ENCODE peak calls at places on chromosomes 1 and 21, in nine cellular contexts. One of them, this sample, is unnamed. For H3K9me3 and H3K27me3, the result is how much of the 10 kb centered on the place peaks cover.

GRCh38 chr21:45187646-45188045 is 100.0 kb downstream of the POFUT2 start:
- DNase-seq in BE2C: no peak
- DNase-seq in uterus: no peak
- DNase-seq in IMR-90: no peak
- DNase-seq in left ventricle myocardium inferior: no peak
- DNase-seq in HAP-1: no peak
- DNase-seq in neural progenitor cell: no peak
- DNase-seq in SJSA1: no peak
- DNase-seq in H1: no peak
- DNase-seq in this sample: no peak

GRCh38 chr1:235275223-235275622 is 52.8 kb downstream of the ARID4B start:
- DNase-seq in HAP-1: no peak
- DNase-seq in neural progenitor cell: no peak
- DNase-seq in SJSA1: no peak
- DNase-seq in IMR-90: no peak
- DNase-seq in uterus: no peak
- DNase-seq in BE2C: no peak
- DNase-seq in H1: no peak
- DNase-seq in left ventricle myocardium inferior: no peak
- DNase-seq in this sample: no peak

GRCh38 chr1:201598396-201598795 is 59.5 kb downstream of the NAV1 start:
- DNase-seq in left ventricle myocardium inferior: no peak
- DNase-seq in BE2C: no peak
- DNase-seq in IMR-90: no peak
- DNase-seq in neural progenitor cell: no peak
- DNase-seq in H1: no peak
- DNase-seq in uterus: no peak
- DNase-seq in SJSA1: no peak
- DNase-seq in HAP-1: no peak
- DNase-seq in this sample: no peak

GRCh38 chr1:90362163-90362562 is 354.9 kb downstream of the BARHL2 start:
- DNase-seq in H1: no peak
- DNase-seq in left ventricle myocardium inferior: no peak
- DNase-seq in neural progenitor cell: no peak
- DNase-seq in HAP-1: no peak
- DNase-seq in BE2C: no peak
- DNase-seq in IMR-90: no peak
- DNase-seq in SJSA1: no peak
- DNase-seq in uterus: no peak
- DNase-seq in this sample: no peak

GRCh38 chr1:53081384-53082066 is 19.5 kb downstream of the PODN start:
- DNase-seq in BE2C: no peak
- DNase-seq in HAP-1: no peak
- DNase-seq in SJSA1: no peak
- DNase-seq in IMR-90: no peak
- DNase-seq in left ventricle myocardium inferior: no peak
- DNase-seq in neural progenitor cell: no peak
- DNase-seq in uterus: no peak
- DNase-seq in H1: no peak
- DNase-seq in this sample: no peak

GRCh38 chr1:204513117-204513716 is 3.0 kb upstream of the MDM4 start:
- DNase-seq in left ventricle myocardium inferior: no peak
- DNase-seq in HAP-1: no peak
- DNase-seq in BE2C: no peak
- DNase-seq in H1: no peak
- DNase-seq in neural progenitor cell: no peak
- DNase-seq in uterus: no peak
- DNase-seq in SJSA1: no peak
- DNase-seq in IMR-90: no peak
- DNase-seq in this sample: no peak

GRCh38 chr1:40984066-40984465 is 4.6 kb downstream of the CTPS1 start:
- DNase-seq in neural progenitor cell: no peak
- DNase-seq in IMR-90: no peak
- DNase-seq in SJSA1: no peak
- DNase-seq in BE2C: no peak
- DNase-seq in HAP-1: no peak
- DNase-seq in uterus: no peak
- DNase-seq in left ventricle myocardium inferior: no peak
- DNase-seq in H1: no peak
- DNase-seq in this sample: no peak

GRCh38 chr1:213702703-213703102 is 285.1 kb upstream of the PROX1 start:
- DNase-seq in HAP-1: no peak
- DNase-seq in SJSA1: no peak
- DNase-seq in left ventricle myocardium inferior: no peak
- DNase-seq in H1: no peak
- DNase-seq in BE2C: no peak
- DNase-seq in uterus: no peak
- DNase-seq in neural progenitor cell: no peak
- DNase-seq in IMR-90: no peak
- DNase-seq in this sample: no peak

GRCh38 chr21:42195378-42196031 is 23.4 kb upstream of the ABCG1 start:
- DNase-seq in SJSA1: no peak
- DNase-seq in HAP-1: no peak
- DNase-seq in neural progenitor cell: no peak
- DNase-seq in IMR-90: peak
- DNase-seq in uterus: no peak
- DNase-seq in left ventricle myocardium inferior: peak
- DNase-seq in H1: no peak
- DNase-seq in BE2C: no peak
- DNase-seq in this sample: no peak

GRCh38 chr1:117271959-117272358 is 61.2 kb upstream of the VTCN1 start:
- DNase-seq in SJSA1: no peak
- DNase-seq in H1: no peak
- DNase-seq in left ventricle myocardium inferior: no peak
- DNase-seq in uterus: no peak
- DNase-seq in IMR-90: no peak
- DNase-seq in HAP-1: peak
- DNase-seq in BE2C: no peak
- DNase-seq in neural progenitor cell: no peak
- DNase-seq in this sample: no peak

GRCh38 chr1:241269116-241269515 is 87.9 kb downstream of the RGS7 start:
- DNase-seq in SJSA1: no peak
- DNase-seq in H1: no peak
- DNase-seq in IMR-90: no peak
- DNase-seq in neural progenitor cell: peak
- DNase-seq in BE2C: no peak
- DNase-seq in uterus: no peak
- DNase-seq in HAP-1: peak
- DNase-seq in left ventricle myocardium inferior: no peak
- DNase-seq in this sample: no peak

GRCh38 chr21:45295576-45296365 is 8.1 kb upstream of the POFUT2 start:
- DNase-seq in left ventricle myocardium inferior: peak
- DNase-seq in H1: no peak
- DNase-seq in neural progenitor cell: no peak
- DNase-seq in IMR-90: peak
- DNase-seq in HAP-1: no peak
- DNase-seq in uterus: peak
- DNase-seq in SJSA1: peak
- DNase-seq in BE2C: no peak
- DNase-seq in this sample: no peak

GRCh38 chr1:203860396-203860951 is 925 bp upstream of the SNRPE start:
- DNase-seq in IMR-90: peak
- DNase-seq in uterus: peak
- DNase-seq in HAP-1: peak
- DNase-seq in H1: no peak
- DNase-seq in BE2C: peak
- DNase-seq in left ventricle myocardium inferior: no peak
- DNase-seq in neural progenitor cell: peak
- DNase-seq in SJSA1: peak
- DNase-seq in this sample: peak

GRCh38 chr1:222914861-222915632 is 100.2 kb downstream of the DISP1 start:
- DNase-seq in neural progenitor cell: no peak
- DNase-seq in SJSA1: no peak
- DNase-seq in H1: no peak
- DNase-seq in BE2C: no peak
- DNase-seq in HAP-1: no peak
- DNase-seq in uterus: no peak
- DNase-seq in left ventricle myocardium inferior: no peak
- DNase-seq in IMR-90: peak
- DNase-seq in this sample: no peak

DNA sequence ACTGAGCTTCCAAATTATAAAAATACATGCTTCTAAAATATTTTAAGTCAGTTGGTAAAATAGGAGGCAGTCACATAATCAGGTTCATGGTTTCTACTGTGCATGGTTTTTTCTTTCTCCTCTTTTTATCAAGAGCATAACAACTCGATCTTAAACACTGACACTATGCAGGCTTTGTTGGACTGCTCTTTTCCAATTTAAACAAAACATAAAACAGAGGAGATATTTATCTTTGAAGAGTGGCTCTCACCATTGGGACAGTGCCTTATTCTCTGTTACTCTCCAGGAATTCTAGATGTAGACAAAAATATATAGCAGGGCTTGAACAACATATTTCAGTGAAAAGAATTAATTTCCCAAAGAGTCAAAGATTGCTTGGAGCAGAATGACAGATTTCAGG is 883.5 kb upstream of the ADGRL2 start:
- DNase-seq in H1: no peak
- DNase-seq in BE2C: no peak
- DNase-seq in left ventricle myocardium inferior: no peak
- DNase-seq in neural progenitor cell: no peak
- DNase-seq in HAP-1: no peak
- DNase-seq in IMR-90: no peak
- DNase-seq in SJSA1: no peak
- DNase-seq in uterus: no peak
- DNase-seq in this sample: no peak
- H3K9me3 ChIP-seq in H1: under half
- H3K9me3 ChIP-seq in BE2C: under half
- H3K9me3 ChIP-seq in left ventricle myocardium inferior: under half
- H3K9me3 ChIP-seq in neural progenitor cell: under half
- H3K9me3 ChIP-seq in HAP-1: under half
- H3K9me3 ChIP-seq in IMR-90: under half
- H3K9me3 ChIP-seq in SJSA1: under half
- H3K9me3 ChIP-seq in uterus: under half
- H3K9me3 ChIP-seq in this sample: under half

GRCh38 chr1:154448271-154448905 is 43.2 kb downstream of the IL6R start:
- DNase-seq in HAP-1: no peak
- DNase-seq in SJSA1: no peak
- DNase-seq in neural progenitor cell: peak
- DNase-seq in H1: no peak
- DNase-seq in left ventricle myocardium inferior: no peak
- DNase-seq in uterus: no peak
- DNase-seq in BE2C: peak
- DNase-seq in IMR-90: no peak
- DNase-seq in this sample: no peak

GRCh38 chr1:154445040-154445472 is 39.9 kb downstream of the IL6R start:
- DNase-seq in BE2C: no peak
- DNase-seq in HAP-1: no peak
- DNase-seq in neural progenitor cell: no peak
- DNase-seq in uterus: no peak
- DNase-seq in SJSA1: peak
- DNase-seq in H1: no peak
- DNase-seq in IMR-90: peak
- DNase-seq in left ventricle myocardium inferior: no peak
- DNase-seq in this sample: no peak

GRCh38 chr1:154443274-154444013 is 38.3 kb downstream of the IL6R start:
- DNase-seq in neural progenitor cell: no peak
- DNase-seq in BE2C: no peak
- DNase-seq in left ventricle myocardium inferior: no peak
- DNase-seq in HAP-1: no peak
- DNase-seq in H1: no peak
- DNase-seq in uterus: no peak
- DNase-seq in IMR-90: no peak
- DNase-seq in SJSA1: no peak
- DNase-seq in this sample: peak

GRCh38 chr1:154442006-154442740 is 37.0 kb downstream of the IL6R start:
- DNase-seq in uterus: no peak
- DNase-seq in IMR-90: peak
- DNase-seq in neural progenitor cell: peak
- DNase-seq in left ventricle myocardium inferior: no peak
- DNase-seq in HAP-1: no peak
- DNase-seq in BE2C: no peak
- DNase-seq in H1: no peak
- DNase-seq in SJSA1: peak
- DNase-seq in this sample: no peak

GRCh38 chr1:154446292-154446691 is 41.1 kb downstream of the IL6R start:
- DNase-seq in neural progenitor cell: no peak
- DNase-seq in left ventricle myocardium inferior: no peak
- DNase-seq in H1: no peak
- DNase-seq in HAP-1: no peak
- DNase-seq in SJSA1: peak
- DNase-seq in uterus: no peak
- DNase-seq in IMR-90: peak
- DNase-seq in BE2C: no peak
- DNase-seq in this sample: no peak
- H3K27me3 ChIP-seq in neural progenitor cell: under half
- H3K27me3 ChIP-seq in left ventricle myocardium inferior: under half
- H3K27me3 ChIP-seq in H1: under half
- H3K27me3 ChIP-seq in HAP-1: under half
- H3K27me3 ChIP-seq in SJSA1: under half
- H3K27me3 ChIP-seq in uterus: under half
- H3K27me3 ChIP-seq in IMR-90: under half
- H3K27me3 ChIP-seq in BE2C: under half
- H3K27me3 ChIP-seq in this sample: under half

GRCh38 chr1:58361134-58361533 is 185.4 kb downstream of the OMA1 start:
- DNase-seq in uterus: no peak
- DNase-seq in SJSA1: no peak
- DNase-seq in BE2C: no peak
- DNase-seq in left ventricle myocardium inferior: no peak
- DNase-seq in H1: no peak
- DNase-seq in HAP-1: no peak
- DNase-seq in IMR-90: no peak
- DNase-seq in neural progenitor cell: no peak
- DNase-seq in this sample: no peak

GRCh38 chr1:58352476-58353092 is 193.9 kb downstream of the OMA1 start:
- DNase-seq in neural progenitor cell: no peak
- DNase-seq in uterus: no peak
- DNase-seq in IMR-90: no peak
- DNase-seq in BE2C: no peak
- DNase-seq in left ventricle myocardium inferior: no peak
- DNase-seq in H1: no peak
- DNase-seq in HAP-1: no peak
- DNase-seq in SJSA1: no peak
- DNase-seq in this sample: no peak

GRCh38 chr1:58353168-58353567 is 193.4 kb downstream of the OMA1 start:
- DNase-seq in left ventricle myocardium inferior: no peak
- DNase-seq in H1: no peak
- DNase-seq in uterus: no peak
- DNase-seq in neural progenitor cell: no peak
- DNase-seq in BE2C: no peak
- DNase-seq in SJSA1: no peak
- DNase-seq in HAP-1: no peak
- DNase-seq in IMR-90: no peak
- DNase-seq in this sample: no peak

GRCh38 chr1:58358311-58358710 is 188.2 kb downstream of the OMA1 start:
- DNase-seq in left ventricle myocardium inferior: no peak
- DNase-seq in IMR-90: peak
- DNase-seq in uterus: no peak
- DNase-seq in SJSA1: no peak
- DNase-seq in HAP-1: no peak
- DNase-seq in H1: no peak
- DNase-seq in BE2C: no peak
- DNase-seq in neural progenitor cell: no peak
- DNase-seq in this sample: no peak

GRCh38 chr1:58356402-58356801 is 190.1 kb downstream of the OMA1 start:
- DNase-seq in IMR-90: no peak
- DNase-seq in HAP-1: no peak
- DNase-seq in left ventricle myocardium inferior: no peak
- DNase-seq in uterus: no peak
- DNase-seq in BE2C: no peak
- DNase-seq in SJSA1: no peak
- DNase-seq in H1: no peak
- DNase-seq in neural progenitor cell: no peak
- DNase-seq in this sample: no peak
- H3K9me3 ChIP-seq in IMR-90: under half
- H3K9me3 ChIP-seq in HAP-1: under half
- H3K9me3 ChIP-seq in left ventricle myocardium inferior: under half
- H3K9me3 ChIP-seq in uterus: under half
- H3K9me3 ChIP-seq in BE2C: under half
- H3K9me3 ChIP-seq in SJSA1: under half
- H3K9me3 ChIP-seq in H1: under half
- H3K9me3 ChIP-seq in neural progenitor cell: under half
- H3K9me3 ChIP-seq in this sample: under half

GRCh38 chr1:153246825-153247224 is 12.7 kb upstream of the LORICRIN start:
- DNase-seq in SJSA1: no peak
- DNase-seq in HAP-1: no peak
- DNase-seq in H1: no peak
- DNase-seq in BE2C: no peak
- DNase-seq in IMR-90: no peak
- DNase-seq in uterus: no peak
- DNase-seq in left ventricle myocardium inferior: no peak
- DNase-seq in neural progenitor cell: no peak
- DNase-seq in this sample: no peak
- H3K27me3 ChIP-seq in SJSA1: under half
- H3K27me3 ChIP-seq in HAP-1: under half
- H3K27me3 ChIP-seq in H1: under half
- H3K27me3 ChIP-seq in BE2C: under half
- H3K27me3 ChIP-seq in IMR-90: under half
- H3K27me3 ChIP-seq in uterus: under half
- H3K27me3 ChIP-seq in left ventricle myocardium inferior: half or more
- H3K27me3 ChIP-seq in neural progenitor cell: under half
- H3K27me3 ChIP-seq in this sample: under half

This sample was measured in psoas muscle.